ENCODE peak calls at places on chromosomes 3 and 15, in ten cellular contexts. R is sigmoid colon; B is left lung; V is H9; E is HCT116; Z is BE2C; A is endodermal cell; W is CD8-positive, alpha-beta T cell; J is astrocyte of the spinal cord; P is GM13977. X is an unnamed sample.

GRCh38 chr3:7512048-7512447 is 651.1 kb downstream of the GRM7 start:
- DNase-seq in B (no peak), J (no peak), A (no peak), V (no peak), E (no peak), Z (no peak), W (no peak), P (no peak), R (no peak), X (no peak)

GRCh38 chr3:71987089-71987735 is 202.3 kb upstream of the PROK2 start:
- DNase-seq in W (no peak), Z (no peak), A (peak), J (peak), E (peak), R (no peak), V (peak), P (no peak), B (no peak), X (no peak)

GRCh38 chr3:170542704-170543103 is 43.2 kb downstream of the SLC7A14 start:
- DNase-seq in V (no peak), A (no peak), R (no peak), E (no peak), W (no peak), J (peak), Z (no peak), B (no peak), P (no peak), X (no peak)

GRCh38 chr3:35785540-35785939 is 146.2 kb downstream of the ARPP21 start:
- DNase-seq in R (no peak), Z (no peak), E (no peak), V (no peak), A (no peak), P (no peak), J (no peak), W (no peak), B (no peak), X (no peak)

GRCh38 chr3:56810912-56811544 is 9.3 kb upstream of the ARHGEF3 start:
- DNase-seq in J (no peak), A (no peak), R (no peak), W (no peak), Z (peak), B (no peak), V (no peak), E (no peak), P (no peak), X (no peak)

GRCh38 chr3:45554001-45554691 is 40.4 kb upstream of the LIMD1 start:
- DNase-seq in A (peak), R (peak), Z (no peak), J (no peak), V (no peak), E (no peak), W (no peak), B (no peak), P (peak), X (peak)

GRCh38 chr15:58070801-58071418 is 5.4 kb upstream of the ALDH1A2 start:
- DNase-seq in E (peak), P (peak), A (peak), R (peak), Z (peak), W (no peak), B (peak), J (peak), V (peak), X (peak)

GRCh38 chr3:100891033-100891432 is 102.2 kb downstream of the ABI3BP start:
- DNase-seq in J (peak), R (no peak), P (no peak), E (no peak), Z (no peak), W (no peak), V (no peak), A (no peak), B (no peak), X (no peak)

GRCh38 chr15:75821946-75822345 is 21.3 kb upstream of the UBE2Q2 start:
- DNase-seq in J (no peak), R (no peak), Z (no peak), B (no peak), P (no peak), W (no peak), E (no peak), V (no peak), A (no peak), X (no peak)

GRCh38 chr15:37104413-37105392 is 4.4 kb upstream of the MEIS2 start:
- DNase-seq in J (no peak), A (peak), R (no peak), E (no peak), P (no peak), W (no peak), Z (no peak), V (peak), B (no peak), X (no peak)

GRCh38 chr3:4722103-4722502 is 229.0 kb downstream of the ITPR1 start:
- DNase-seq in P (peak), A (no peak), W (no peak), Z (no peak), J (peak), B (no peak), E (peak), R (no peak), V (no peak), X (peak)

GRCh38 chr3:181823716-181824115 is 112.0 kb downstream of the SOX2 start:
- DNase-seq in R (no peak), V (no peak), Z (no peak), W (no peak), P (no peak), B (no peak), A (no peak), E (no peak), J (no peak), X (no peak)

GRCh38 chr3:144502398-144502797 is 530.8 kb downstream of the DIPK2A start:
- DNase-seq in J (no peak), E (no peak), R (no peak), A (no peak), W (no peak), P (no peak), B (no peak), Z (no peak), V (no peak), X (no peak)

GRCh38 chr15:50219820-50220219 is 37.8 kb downstream of the SLC27A2 start:
- DNase-seq in A (no peak), J (peak), R (no peak), Z (no peak), E (peak), B (no peak), W (no peak), P (no peak), V (no peak), X (no peak)

GRCh38 chr15:67003586-67003985 is 61.8 kb upstream of the SMAD3 start:
- DNase-seq in W (no peak), E (no peak), J (peak), A (no peak), R (no peak), B (no peak), P (no peak), V (no peak), Z (no peak), X (no peak)

GRCh38 chr3:58234516-58234931 is 3.1 kb upstream of the ABHD6 start:
- DNase-seq in P (no peak), J (peak), B (no peak), V (no peak), W (no peak), Z (no peak), A (no peak), E (no peak), R (no peak), X (no peak)

GRCh38 chr3:10273697-10274305 is 18.9 kb downstream of the GHRL start:
- DNase-seq in P (no peak), E (no peak), A (no peak), B (no peak), J (no peak), R (no peak), V (no peak), Z (no peak), W (no peak), X (no peak)

GRCh38 chr15:89912674-89913396 is at the start of gene ARPIN:
- DNase-seq in R (peak), J (peak), W (no peak), Z (peak), P (no peak), E (no peak), V (peak), B (no peak), A (peak), X (peak)

GRCh38 chr3:184538600-184539431 is 22.8 kb upstream of the EPHB3 start:
- DNase-seq in V (peak), Z (no peak), R (peak), B (no peak), E (no peak), J (no peak), P (no peak), W (no peak), A (peak), X (no peak)

GRCh38 chr15:51879555-51879954 is 50.1 kb downstream of the TMOD3 start:
- DNase-seq in V (no peak), A (no peak), B (no peak), J (peak), P (no peak), E (no peak), R (no peak), Z (no peak), W (no peak), X (no peak)

GRCh38 chr15:77584201-77584600 is 48.5 kb downstream of the LINGO1 start:
- DNase-seq in P (no peak), W (no peak), J (no peak), V (peak), A (peak), R (no peak), E (no peak), Z (peak), B (no peak), X (no peak)

GRCh38 chr15:100733786-100734185 is 131.4 kb downstream of the ASB7 start:
- DNase-seq in J (peak), A (no peak), V (no peak), B (no peak), R (no peak), P (no peak), W (no peak), Z (no peak), E (no peak), X (no peak)

GRCh38 chr3:130692455-130692854 is 54.2 kb downstream of the PIK3R4 start:
- DNase-seq in J (no peak), E (peak), B (no peak), A (no peak), V (no peak), W (no peak), P (no peak), Z (no peak), R (no peak), X (no peak)

GRCh38 chr15:79875213-79875612 is 21.6 kb downstream of the MTHFS start:
- DNase-seq in P (no peak), B (no peak), J (no peak), E (no peak), V (no peak), R (no peak), A (no peak), W (no peak), Z (no peak), X (no peak)

GRCh38 chr3:139935866-139936817 is 1.2 kb downstream of the CLSTN2 start:
- DNase-seq in A (peak), B (no peak), E (no peak), V (peak), R (peak), J (peak), P (peak), Z (peak), W (no peak), X (no peak)

GRCh38 chr3:66372681-66373350 is 128.0 kb downstream of the LRIG1 start:
- DNase-seq in V (peak), P (peak), W (peak), B (no peak), Z (peak), R (no peak), J (no peak), E (no peak), A (peak), X (peak)

GRCh38 chr3:8970971-8971589 is 7.8 kb upstream of the RAD18 start:
- DNase-seq in B (no peak), V (no peak), R (no peak), J (peak), Z (peak), E (peak), P (peak), A (peak), W (peak), X (peak)

GRCh38 chr3:178159691-178160090 is 376.5 kb upstream of the KCNMB2 start:
- DNase-seq in E (no peak), W (no peak), J (no peak), R (no peak), B (no peak), P (no peak), V (no peak), Z (no peak), A (no peak), X (no peak)

GRCh38 chr15:40567111-40567510 is 2.0 kb upstream of the RPUSD2 start:
- DNase-seq in Z (no peak), V (peak), P (no peak), B (no peak), A (peak), R (no peak), J (no peak), E (peak), W (no peak), X (no peak)

GRCh38 chr3:190855151-190855550 is 7.3 kb downstream of the GMNC start:
- DNase-seq in R (no peak), B (no peak), W (no peak), E (no peak), J (no peak), A (peak), V (peak), Z (no peak), P (no peak), X (no peak)
- TF ChIP-seq CTCF in R (no peak), B (no peak), W (no peak), E (peak), J (no peak), A (peak), V (peak), Z (no peak), P (no peak), X (no peak)

GRCh38 chr3:172303941-172304558 is 144.2 kb downstream of the GHSR start:
- DNase-seq in R (no peak), A (no peak), J (no peak), E (no peak), B (no peak), W (no peak), P (no peak), V (no peak), Z (no peak), X (no peak)
- TF ChIP-seq CTCF in R (no peak), A (peak), J (peak), E (peak), B (no peak), W (no peak), P (no peak), V (peak), Z (peak), X (no peak)

GRCh38 chr3:31896643-31897433 is 84.2 kb downstream of the OSBPL10 start:
- DNase-seq in W (no peak), B (no peak), J (no peak), R (no peak), Z (no peak), A (no peak), E (no peak), P (no peak), V (no peak), X (no peak)
- TF ChIP-seq CTCF in W (no peak), B (no peak), J (no peak), R (no peak), Z (no peak), A (peak), E (no peak), P (no peak), V (no peak), X (no peak)

DNA sequence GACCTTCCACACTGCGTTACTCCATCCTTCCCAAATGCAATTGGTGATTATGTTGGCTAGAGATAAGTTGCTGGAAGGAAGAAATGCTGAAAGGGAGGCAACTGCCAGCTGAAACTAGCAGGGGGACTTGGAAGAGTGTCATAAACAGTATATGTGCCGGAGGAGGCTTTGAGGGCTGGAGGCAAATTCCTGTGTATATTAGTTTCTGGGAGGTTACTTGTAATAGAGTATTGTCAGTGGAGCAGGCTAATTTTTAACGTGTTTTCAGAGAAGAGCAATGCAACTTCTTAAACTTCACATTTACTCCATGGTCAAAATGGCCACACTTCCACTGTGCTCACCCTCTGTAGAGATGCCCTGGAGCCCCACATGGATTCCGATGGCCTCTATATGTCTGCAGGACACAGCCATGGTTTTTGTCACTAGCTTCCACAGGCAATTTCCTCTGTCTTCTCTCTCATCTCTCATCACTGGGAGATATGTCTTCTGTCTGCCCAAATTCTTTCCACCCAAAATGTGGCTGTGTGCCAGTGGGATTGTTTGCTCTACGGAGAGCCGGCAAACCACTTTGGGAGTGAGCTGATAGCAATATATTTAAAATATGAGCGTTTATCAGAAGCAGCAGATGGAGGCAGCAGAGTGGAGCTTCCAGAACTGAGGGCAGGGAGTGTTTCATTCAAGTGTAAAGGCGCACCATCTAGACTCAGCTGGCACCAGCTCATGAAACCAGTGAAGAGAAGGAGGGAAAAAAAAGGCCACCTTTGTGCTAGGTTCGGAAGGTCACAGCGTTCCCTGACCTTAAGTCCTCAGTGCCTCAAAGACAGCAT is 13.4 kb upstream of the CD47 start:
- DNase-seq in R (no peak), A (no peak), V (no peak), W (no peak), P (no peak), J (no peak), Z (peak), E (no peak), B (no peak), X (no peak)
- TF ChIP-seq CTCF in R (no peak), A (no peak), V (no peak), W (no peak), P (no peak), J (no peak), Z (no peak), E (no peak), B (no peak), X (no peak)

DNA sequence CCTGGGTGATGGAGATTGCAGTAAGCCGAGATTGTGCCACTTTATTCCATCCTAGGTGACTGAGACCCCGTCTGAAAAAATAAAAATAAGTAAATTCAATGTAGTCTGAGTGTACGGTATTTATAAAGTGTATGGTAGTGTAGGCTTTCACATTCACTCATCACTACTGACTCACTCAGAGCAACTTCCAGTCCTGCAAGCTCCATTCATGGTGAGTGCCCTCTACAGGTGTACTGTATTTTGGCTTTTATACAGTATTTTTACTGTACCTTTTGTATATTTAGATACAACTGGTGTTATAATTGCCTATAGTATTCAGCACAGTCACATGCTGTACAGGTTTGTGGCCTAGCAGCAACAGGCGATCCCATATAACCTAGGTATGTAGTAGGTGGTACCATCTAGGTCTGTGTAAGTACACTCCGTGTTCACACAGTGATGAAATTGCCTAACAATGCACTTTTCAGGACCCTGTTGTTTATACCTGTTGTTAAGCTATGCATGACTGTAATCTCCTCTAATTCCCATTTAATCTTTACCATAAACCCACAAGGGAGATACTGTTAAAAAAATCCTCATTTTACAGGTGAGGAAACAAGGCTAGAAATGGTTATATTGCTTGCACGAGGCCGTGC is 19.3 kb downstream of the CACNA1D start:
- DNase-seq in P (peak), J (no peak), Z (no peak), A (no peak), V (no peak), R (no peak), E (peak), W (no peak), B (no peak), X (no peak)
- TF ChIP-seq CTCF in P (peak), J (peak), Z (peak), A (peak), V (peak), R (no peak), E (peak), W (no peak), B (no peak), X (no peak)

X was measured in transverse colon.